ENCODE peak calls at places on chromosome 18, in nine cellular contexts. W is A549, X is transverse colon, C is PC-3, E is endothelial cell, T is nephron progenitor cell, H is chondrocyte, V is type B pancreatic cell, Q is colonic mucosa. G is an unnamed sample.

GRCh38 chr18:68429111-68429510 is 285.8 kb downstream of the TMX3 start:
- DNase-seq in V (no peak), E (no peak), H (no peak), C (no peak), T (no peak), Q (no peak), X (no peak), W (no peak), G (no peak)

GRCh38 chr18:23619388-23619873 is 33.1 kb upstream of the NPC1 start:
- DNase-seq in T (peak; percentile 63), V (no peak), C (no peak), X (peak; percentile 17), E (peak; percentile 17), W (no peak), H (no peak), Q (no peak), G (peak; percentile 12)

GRCh38 chr18:28960146-28960545 is 783.2 kb upstream of the CDH2 start:
- DNase-seq in H (no peak), X (no peak), V (no peak), W (no peak), C (peak; percentile 59), E (no peak), Q (no peak), T (no peak), G (no peak)

GRCh38 chr18:8657050-8657820 is 48.0 kb downstream of the RAB12 start:
- DNase-seq in Q (no peak), W (no peak), X (no peak), C (no peak), H (no peak), T (no peak), V (no peak), E (no peak), G (no peak)

GRCh38 chr18:23515911-23516546 is 12.7 kb downstream of the RMC1 start:
- DNase-seq in W (peak; percentile 77), H (no peak), E (peak; percentile 72), C (peak; percentile 86), T (peak; percentile 77), V (no peak), Q (peak; percentile 83), X (peak; percentile 82), G (peak; percentile 85)

GRCh38 chr18:58391113-58391892 is 237.6 kb downstream of the ALPK2 start:
- DNase-seq in Q (no peak), H (no peak), V (no peak), E (no peak), W (no peak), X (no peak), C (no peak), T (no peak), G (no peak)

GRCh38 chr18:24659837-24660720 is 199.6 kb downstream of the HRH4 start:
- DNase-seq in V (no peak), H (no peak), T (no peak), Q (peak; percentile 25), W (no peak), E (no peak), C (no peak), X (peak; percentile 24), G (peak; percentile 59)

GRCh38 chr18:13376298-13376840 is 157.8 kb downstream of the LDLRAD4 start:
- DNase-seq in V (peak; percentile 57), H (no peak), E (no peak), Q (no peak), T (no peak), W (no peak), C (no peak), X (no peak), G (peak; percentile 76)

GRCh38 chr18:77012751-77013550 is 119.6 kb downstream of the MBP start:
- DNase-seq in E (no peak), T (no peak), Q (no peak), H (no peak), V (no peak), W (no peak), C (no peak), X (no peak), G (no peak)

GRCh38 chr18:62957885-62958472 is 242.6 kb downstream of the PHLPP1 start:
- DNase-seq in T (peak; percentile 42), C (peak; percentile 68), W (peak; percentile 65), E (peak; percentile 71), H (no peak), V (no peak), Q (peak; percentile 67), X (peak; percentile 44), G (peak; percentile 75)

GRCh38 chr18:79644666-79645057 is 34.9 kb upstream of the CTDP1 start:
- DNase-seq in C (no peak), H (no peak), T (no peak), E (no peak), Q (no peak), X (no peak), W (no peak), V (no peak), G (no peak)

GRCh38 chr18:22115573-22115972 is 53.8 kb upstream of the GATA6 start:
- DNase-seq in T (no peak), X (peak; percentile 58), C (no peak), V (no peak), E (no peak), Q (peak; percentile 70), H (no peak), W (no peak), G (no peak)

GRCh38 chr18:23194150-23194968 is 59.1 kb downstream of the CABLES1 start:
- DNase-seq in H (no peak), W (no peak), Q (no peak), T (no peak), V (no peak), X (no peak), C (no peak), E (no peak), G (no peak)

GRCh38 chr18:55592572-55592971 is 4.6 kb upstream of the TCF4 start:
- DNase-seq in E (no peak), T (no peak), X (no peak), C (no peak), W (no peak), Q (no peak), V (no peak), H (no peak), G (no peak)

GRCh38 chr18:3120356-3120755 is 99.4 kb downstream of the MYOM1 start:
- DNase-seq in X (no peak), E (no peak), V (no peak), H (no peak), C (no peak), Q (no peak), T (no peak), W (no peak), G (no peak)

GRCh38 chr18:3118195-3119010 is 101.4 kb downstream of the MYOM1 start:
- DNase-seq in C (no peak), H (no peak), W (no peak), X (no peak), T (no peak), V (no peak), E (no peak), Q (no peak), G (no peak)

GRCh38 chr18:3119401-3120323 is 100.1 kb downstream of the MYOM1 start:
- DNase-seq in T (no peak), Q (peak; percentile 29), C (peak; percentile 84), W (peak; percentile 65), X (peak; percentile 26), V (no peak), E (no peak), H (no peak), G (no peak)

GRCh38 chr18:3122851-3123250 is 96.9 kb downstream of the MYOM1 start:
- DNase-seq in T (no peak), C (no peak), X (no peak), Q (no peak), W (no peak), H (no peak), E (no peak), V (no peak), G (no peak)

DNA sequence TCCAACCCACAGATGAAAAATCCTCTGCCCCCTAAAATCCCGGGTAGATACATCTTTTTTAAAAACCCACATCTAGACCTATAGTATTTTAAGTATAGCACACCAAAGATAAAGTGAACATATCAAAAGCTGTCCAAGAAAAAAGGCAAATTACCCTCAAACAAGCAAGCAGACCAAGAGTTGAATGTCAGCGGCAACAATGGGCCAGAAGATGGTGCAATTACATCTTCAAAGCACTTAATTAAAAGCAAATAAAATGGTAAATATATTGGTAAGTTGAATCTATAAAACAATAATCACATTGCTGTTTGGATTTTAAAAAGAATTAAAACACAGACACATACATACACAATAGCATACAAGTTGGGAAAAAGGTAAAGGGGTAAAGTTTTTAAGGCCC is 98.5 kb downstream of the MYOM1 start:
- DNase-seq in V (no peak), E (no peak), T (no peak), X (no peak), C (no peak), H (no peak), Q (no peak), W (no peak), G (no peak)
- TF ChIP-seq CTCF in V (no peak), E (no peak), T (no peak), X (no peak), C (peak; percentile 58), H (peak; percentile 41), Q (no peak), W (no peak), G (no peak)

DNA sequence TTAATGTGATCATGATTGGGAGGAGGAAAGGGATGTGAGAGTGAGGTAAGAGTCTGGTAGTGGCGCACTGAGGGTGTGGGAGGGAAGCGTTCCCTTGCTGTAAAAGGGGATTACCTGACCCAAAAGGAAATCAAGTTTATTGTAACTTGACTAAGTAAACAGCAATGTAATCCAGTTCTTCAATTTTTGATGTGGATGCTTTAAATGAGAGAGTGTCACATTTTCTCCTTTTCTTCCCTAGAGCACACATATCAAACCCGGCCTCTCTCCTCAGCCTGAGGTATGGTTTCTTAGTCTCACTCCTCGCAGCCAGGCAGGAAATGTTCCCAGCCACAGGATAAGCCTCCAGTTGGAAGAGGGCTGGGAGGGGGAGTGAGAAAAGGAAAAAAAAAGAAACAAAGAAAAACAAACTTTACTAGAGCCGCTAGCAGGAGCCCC is 688 bp upstream of the ARHGAP28 start:
- DNase-seq in X (no peak), V (no peak), E (no peak), W (no peak), H (no peak), T (no peak), C (no peak), Q (no peak), G (no peak)
- TF ChIP-seq CTCF in X (no peak), V (no peak), E (no peak), W (no peak), H (no peak), T (no peak), C (no peak), Q (no peak), G (no peak)

GRCh38 chr18:7141287-7141686 is 23.7 kb upstream of the LAMA1 start:
- DNase-seq in H (no peak), V (no peak), C (no peak), W (no peak), X (no peak), T (no peak), Q (no peak), E (no peak), G (no peak)
- TF ChIP-seq CTCF in H (no peak), V (no peak), C (no peak), W (no peak), X (no peak), T (no peak), Q (no peak), E (no peak), G (no peak)

GRCh38 chr18:37362158-37362890 is 203.3 kb downstream of the CELF4 start:
- DNase-seq in C (no peak), W (no peak), H (no peak), Q (no peak), X (no peak), V (no peak), E (no peak), T (peak; percentile 17), G (no peak)

GRCh38 chr18:37364237-37364636 is 201.4 kb downstream of the CELF4 start:
- DNase-seq in E (no peak), T (no peak), X (no peak), Q (no peak), W (no peak), V (no peak), H (no peak), C (no peak), G (no peak)

GRCh38 chr18:37368110-37368812 is 197.3 kb downstream of the CELF4 start:
- DNase-seq in T (peak; percentile 17), C (no peak), W (no peak), Q (no peak), V (no peak), E (no peak), X (no peak), H (no peak), G (no peak)
- TF ChIP-seq CTCF in T (no peak), C (no peak), W (no peak), Q (no peak), V (no peak), E (no peak), X (no peak), H (no peak), G (no peak)

G was measured in activated CD8-positive, alpha-beta T cell treated with anti-CD3 and anti-CD28 coated beads for 36 hours.